ENCODE peak calls at places on chromosomes 2 and 18, in seven cellular contexts. One of them, this sample, is unnamed.

GRCh38 chr18:13229021-13229671 is 10.6 kb downstream of the LDLRAD4 start:
- DNase-seq in GM12878: no peak
- DNase-seq in K562: no peak
- DNase-seq in H1: peak; percentile 33
- DNase-seq in HCT116: no peak
- DNase-seq in HepG2: no peak
- DNase-seq in SK-N-SH: no peak
- DNase-seq in this sample: no peak

GRCh38 chr2:162716122-162716521 is 122.4 kb downstream of the KCNH7 start:
- DNase-seq in H1: no peak
- DNase-seq in K562: no peak
- DNase-seq in SK-N-SH: no peak
- DNase-seq in HCT116: no peak
- DNase-seq in GM12878: no peak
- DNase-seq in HepG2: no peak
- DNase-seq in this sample: no peak

GRCh38 chr2:8202139-8202538 is 479.7 kb upstream of the ID2 start:
- DNase-seq in HCT116: no peak
- DNase-seq in GM12878: peak; percentile 71
- DNase-seq in HepG2: no peak
- DNase-seq in SK-N-SH: no peak
- DNase-seq in H1: no peak
- DNase-seq in K562: no peak
- DNase-seq in this sample: no peak

GRCh38 chr18:13218376-13219011 is at the start of gene LDLRAD4:
- DNase-seq in HepG2: no peak
- DNase-seq in K562: no peak
- DNase-seq in GM12878: no peak
- DNase-seq in HCT116: no peak
- DNase-seq in SK-N-SH: peak; percentile 77
- DNase-seq in H1: peak; percentile 66
- DNase-seq in this sample: peak; percentile 39

GRCh38 chr2:9772999-9773904 is 70.0 kb upstream of the TAF1B start:
- DNase-seq in HCT116: no peak
- DNase-seq in HepG2: no peak
- DNase-seq in H1: no peak
- DNase-seq in SK-N-SH: no peak
- DNase-seq in K562: no peak
- DNase-seq in GM12878: no peak
- DNase-seq in this sample: no peak

GRCh38 chr18:34120294-34120693 is 104.4 kb downstream of the NOL4 start:
- DNase-seq in H1: no peak
- DNase-seq in HepG2: no peak
- DNase-seq in SK-N-SH: no peak
- DNase-seq in K562: no peak
- DNase-seq in GM12878: no peak
- DNase-seq in HCT116: no peak
- DNase-seq in this sample: no peak

GRCh38 chr2:189751080-189751658 is 11.4 kb downstream of the OSGEPL1 start:
- DNase-seq in GM12878: no peak
- DNase-seq in HepG2: peak; percentile 54
- DNase-seq in H1: peak; percentile 50
- DNase-seq in HCT116: peak; percentile 15
- DNase-seq in K562: peak; percentile 55
- DNase-seq in SK-N-SH: peak; percentile 49
- DNase-seq in this sample: peak; percentile 5

GRCh38 chr2:74201596-74201995 is 3.2 kb downstream of the MTHFD2 start:
- DNase-seq in SK-N-SH: no peak
- DNase-seq in HepG2: no peak
- DNase-seq in K562: no peak
- DNase-seq in H1: no peak
- DNase-seq in GM12878: no peak
- DNase-seq in HCT116: no peak
- DNase-seq in this sample: no peak

GRCh38 chr2:174666312-174666711 is 68.7 kb upstream of the WIPF1 start:
- DNase-seq in H1: no peak
- DNase-seq in GM12878: no peak
- DNase-seq in K562: no peak
- DNase-seq in SK-N-SH: no peak
- DNase-seq in HCT116: no peak
- DNase-seq in HepG2: no peak
- DNase-seq in this sample: peak; percentile 36

GRCh38 chr2:86417961-86418360 is 23.2 kb upstream of the KDM3A start:
- DNase-seq in H1: no peak
- DNase-seq in K562: no peak
- DNase-seq in HepG2: no peak
- DNase-seq in HCT116: no peak
- DNase-seq in SK-N-SH: no peak
- DNase-seq in GM12878: no peak
- DNase-seq in this sample: no peak

GRCh38 chr2:113895301-113895700 is 5.4 kb downstream of the ACTR3 start:
- DNase-seq in H1: no peak
- DNase-seq in GM12878: no peak
- DNase-seq in SK-N-SH: no peak
- DNase-seq in K562: peak; percentile 21
- DNase-seq in HepG2: no peak
- DNase-seq in HCT116: no peak
- DNase-seq in this sample: no peak

GRCh38 chr2:106280224-106280623 is 86.1 kb upstream of the UXS1 start:
- DNase-seq in GM12878: no peak
- DNase-seq in HepG2: no peak
- DNase-seq in SK-N-SH: no peak
- DNase-seq in HCT116: no peak
- DNase-seq in K562: no peak
- DNase-seq in H1: no peak
- DNase-seq in this sample: no peak

GRCh38 chr2:38665854-38666577 is at the start of gene GALM:
- DNase-seq in GM12878: no peak
- DNase-seq in H1: peak; percentile 81
- DNase-seq in K562: peak; percentile 89
- DNase-seq in HepG2: peak; percentile 99
- DNase-seq in HCT116: peak; percentile 92
- DNase-seq in SK-N-SH: peak; percentile 72
- DNase-seq in this sample: peak; percentile 79

GRCh38 chr18:59022167-59022945 is 117.3 kb upstream of the SEC11C start:
- DNase-seq in HepG2: no peak
- DNase-seq in GM12878: no peak
- DNase-seq in SK-N-SH: peak; percentile 72
- DNase-seq in HCT116: no peak
- DNase-seq in K562: no peak
- DNase-seq in H1: no peak
- DNase-seq in this sample: no peak

GRCh38 chr2:170077830-170078569 is 99.9 kb upstream of the MYO3B start:
- DNase-seq in GM12878: no peak
- DNase-seq in K562: no peak
- DNase-seq in H1: no peak
- DNase-seq in SK-N-SH: no peak
- DNase-seq in HepG2: no peak
- DNase-seq in HCT116: no peak
- DNase-seq in this sample: no peak

GRCh38 chr2:156157670-156158069 is 174.9 kb downstream of the NR4A2 start:
- DNase-seq in HCT116: no peak
- DNase-seq in H1: no peak
- DNase-seq in SK-N-SH: no peak
- DNase-seq in K562: no peak
- DNase-seq in GM12878: no peak
- DNase-seq in HepG2: no peak
- DNase-seq in this sample: no peak

GRCh38 chr2:150607471-150607870 is 120.0 kb upstream of the RND3 start:
- DNase-seq in GM12878: no peak
- DNase-seq in H1: no peak
- DNase-seq in SK-N-SH: no peak
- DNase-seq in HCT116: no peak
- DNase-seq in HepG2: no peak
- DNase-seq in K562: no peak
- DNase-seq in this sample: no peak

GRCh38 chr2:130241041-130241707 is 42.9 kb upstream of the TUBA3E start:
- DNase-seq in K562: peak; percentile 59
- DNase-seq in H1: no peak
- DNase-seq in GM12878: no peak
- DNase-seq in HepG2: peak; percentile 76
- DNase-seq in HCT116: peak; percentile 96
- DNase-seq in SK-N-SH: no peak
- DNase-seq in this sample: peak; percentile 82

GRCh38 chr2:23549821-23550535 is 165.0 kb downstream of the KLHL29 start:
- DNase-seq in K562: no peak
- DNase-seq in H1: no peak
- DNase-seq in HepG2: no peak
- DNase-seq in HCT116: no peak
- DNase-seq in GM12878: no peak
- DNase-seq in SK-N-SH: no peak
- DNase-seq in this sample: no peak

GRCh38 chr2:240595381-240596079 is 9.0 kb downstream of the CAPN10 start:
- DNase-seq in K562: peak; percentile 54
- DNase-seq in SK-N-SH: peak; percentile 76
- DNase-seq in HepG2: peak; percentile 64
- DNase-seq in GM12878: no peak
- DNase-seq in H1: peak; percentile 83
- DNase-seq in HCT116: no peak
- DNase-seq in this sample: peak; percentile 24

GRCh38 chr2:237540823-237541222 is 25.6 kb upstream of the PRLH start:
- DNase-seq in HCT116: no peak
- DNase-seq in GM12878: no peak
- DNase-seq in H1: no peak
- DNase-seq in SK-N-SH: no peak
- DNase-seq in HepG2: no peak
- DNase-seq in K562: peak; percentile 7
- DNase-seq in this sample: no peak

DNA sequence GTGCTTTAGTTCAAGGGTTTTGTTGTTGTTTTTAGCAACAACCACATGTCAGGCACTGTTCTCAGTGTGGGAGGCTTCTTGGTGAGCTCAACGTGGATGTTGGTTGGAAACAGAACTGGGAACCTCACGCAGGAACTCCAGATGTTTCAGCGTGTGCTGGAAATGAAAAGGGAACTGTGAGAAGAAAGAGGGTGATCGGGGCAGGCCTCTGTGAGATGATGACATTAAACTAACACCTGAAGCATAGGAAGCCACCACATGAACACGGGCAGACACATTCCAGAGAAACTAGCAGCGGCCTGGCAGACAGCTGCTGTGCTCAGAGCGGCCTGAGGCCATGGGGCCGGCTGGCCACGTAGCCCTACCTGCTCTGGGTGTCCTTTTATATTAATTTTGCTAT is 66.4 kb downstream of the COA5 start:
- DNase-seq in HCT116: no peak
- DNase-seq in K562: no peak
- DNase-seq in SK-N-SH: peak; percentile 48
- DNase-seq in GM12878: no peak
- DNase-seq in HepG2: no peak
- DNase-seq in H1: no peak
- DNase-seq in this sample: peak; percentile 18
- TF ChIP-seq JUND in HCT116: no peak
- TF ChIP-seq JUND in K562: no peak
- TF ChIP-seq JUND in SK-N-SH: no peak
- TF ChIP-seq JUND in GM12878: no peak
- TF ChIP-seq JUND in HepG2: no peak
- TF ChIP-seq JUND in H1: no peak
- TF ChIP-seq JUND in this sample: no peak

GRCh38 chr2:192140236-192140839 is 54.4 kb downstream of the TMEFF2 start:
- DNase-seq in K562: peak; percentile 19
- DNase-seq in H1: no peak
- DNase-seq in GM12878: no peak
- DNase-seq in HepG2: no peak
- DNase-seq in SK-N-SH: no peak
- DNase-seq in HCT116: no peak
- DNase-seq in this sample: no peak

GRCh38 chr2:192137451-192137850 is 57.3 kb downstream of the TMEFF2 start:
- DNase-seq in H1: no peak
- DNase-seq in HCT116: no peak
- DNase-seq in SK-N-SH: no peak
- DNase-seq in GM12878: no peak
- DNase-seq in K562: no peak
- DNase-seq in HepG2: no peak
- DNase-seq in this sample: no peak

GRCh38 chr2:192145496-192145895 is 49.2 kb downstream of the TMEFF2 start:
- DNase-seq in H1: no peak
- DNase-seq in K562: no peak
- DNase-seq in HepG2: no peak
- DNase-seq in SK-N-SH: no peak
- DNase-seq in GM12878: no peak
- DNase-seq in HCT116: no peak
- DNase-seq in this sample: no peak

GRCh38 chr2:192139813-192140212 is 54.9 kb downstream of the TMEFF2 start:
- DNase-seq in K562: peak; percentile 62
- DNase-seq in HepG2: no peak
- DNase-seq in SK-N-SH: no peak
- DNase-seq in H1: no peak
- DNase-seq in GM12878: no peak
- DNase-seq in HCT116: no peak
- DNase-seq in this sample: no peak
- TF ChIP-seq JUND in K562: no peak
- TF ChIP-seq JUND in HepG2: no peak
- TF ChIP-seq JUND in SK-N-SH: no peak
- TF ChIP-seq JUND in H1: no peak
- TF ChIP-seq JUND in GM12878: no peak
- TF ChIP-seq JUND in HCT116: no peak
- TF ChIP-seq JUND in this sample: no peak

GRCh38 chr2:45218931-45219339 is 209.7 kb upstream of the SIX2 start:
- DNase-seq in HepG2: no peak
- DNase-seq in HCT116: no peak
- DNase-seq in SK-N-SH: no peak
- DNase-seq in H1: no peak
- DNase-seq in K562: no peak
- DNase-seq in GM12878: no peak
- DNase-seq in this sample: peak; percentile 56
- TF ChIP-seq JUND in HepG2: no peak
- TF ChIP-seq JUND in HCT116: no peak
- TF ChIP-seq JUND in SK-N-SH: no peak
- TF ChIP-seq JUND in H1: no peak
- TF ChIP-seq JUND in K562: no peak
- TF ChIP-seq JUND in GM12878: no peak
- TF ChIP-seq JUND in this sample: no peak

GRCh38 chr2:19607931-19608762 is 249.7 kb upstream of the OSR1 start:
- DNase-seq in H1: no peak
- DNase-seq in K562: no peak
- DNase-seq in HCT116: no peak
- DNase-seq in GM12878: no peak
- DNase-seq in HepG2: no peak
- DNase-seq in SK-N-SH: no peak
- DNase-seq in this sample: no peak

GRCh38 chr2:19611491-19612332 is 253.3 kb upstream of the OSR1 start:
- DNase-seq in H1: no peak
- DNase-seq in K562: no peak
- DNase-seq in GM12878: no peak
- DNase-seq in HepG2: peak; percentile 88
- DNase-seq in HCT116: peak; percentile 73
- DNase-seq in SK-N-SH: no peak
- DNase-seq in this sample: no peak

GRCh38 chr2:19609266-19609665 is 250.8 kb upstream of the OSR1 start:
- DNase-seq in H1: no peak
- DNase-seq in GM12878: no peak
- DNase-seq in HCT116: no peak
- DNase-seq in SK-N-SH: no peak
- DNase-seq in K562: no peak
- DNase-seq in HepG2: peak; percentile 10
- DNase-seq in this sample: no peak

DNA sequence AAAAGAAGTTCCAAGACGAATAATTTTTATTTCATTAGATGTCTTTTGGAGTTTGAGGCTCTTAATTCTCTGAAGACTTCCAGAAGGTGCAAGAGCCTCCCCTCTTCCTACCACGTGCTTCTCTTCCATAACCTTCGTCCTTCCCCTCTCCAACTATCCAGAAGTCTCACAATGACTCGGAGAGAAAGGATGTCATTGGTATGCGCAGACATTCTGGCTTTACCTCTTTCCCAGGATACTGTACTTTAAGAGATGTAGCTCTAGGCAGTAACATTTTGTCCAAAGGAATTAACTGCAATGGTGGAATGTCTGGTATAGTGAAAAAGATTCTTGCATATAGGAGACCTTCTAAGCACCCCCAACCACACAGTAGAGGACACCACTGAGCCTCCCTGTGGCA is 249.0 kb upstream of the OSR1 start:
- DNase-seq in GM12878: no peak
- DNase-seq in HCT116: no peak
- DNase-seq in SK-N-SH: no peak
- DNase-seq in HepG2: no peak
- DNase-seq in H1: no peak
- DNase-seq in K562: no peak
- DNase-seq in this sample: no peak
- TF ChIP-seq JUND in GM12878: no peak
- TF ChIP-seq JUND in HCT116: no peak
- TF ChIP-seq JUND in SK-N-SH: no peak
- TF ChIP-seq JUND in HepG2: no peak
- TF ChIP-seq JUND in H1: no peak
- TF ChIP-seq JUND in K562: no peak
- TF ChIP-seq JUND in this sample: no peak